ENCODE peak calls at places on chromosome 1, in four cellular contexts. G is brain microvascular endothelial cell, J is BJ, S is neural progenitor cell. A is an unnamed sample.
A peak's percentile ranks its signal among the peaks of the same experiment; 100 is the strongest.

GRCh38 chr1:45018599-45019230 is 6.7 kb downstream of the UROD start:
- DNase-seq in S (peak; percentile 82), J (no peak), G (peak; percentile 54), A (peak; percentile 16)

GRCh38 chr1:201265771-201266170 is 17.5 kb upstream of the PKP1 start:
- DNase-seq in G (peak; percentile 12), J (no peak), S (no peak), A (no peak)

GRCh38 chr1:247079141-247079874 is 697 bp upstream of the ZNF670 start:
- DNase-seq in J (no peak), S (peak; percentile 26), G (no peak), A (no peak)

GRCh38 chr1:15424146-15424667 is 14.0 kb upstream of the CTRC start:
- DNase-seq in S (no peak), J (no peak), G (no peak), A (no peak)

GRCh38 chr1:24932284-24932683 is 2.2 kb upstream of the RUNX3 start:
- DNase-seq in G (no peak), J (no peak), S (peak; percentile 86), A (no peak)

GRCh38 chr1:209652873-209653401 is 712 bp upstream of the LAMB3 start:
- DNase-seq in S (no peak), J (no peak), G (peak; percentile 51), A (no peak)

GRCh38 chr1:78490861-78491310 is at the start of gene PTGFR:
- DNase-seq in G (peak; percentile 5), J (no peak), S (peak; percentile 69), A (no peak)

GRCh38 chr1:221035680-221036153 is 156.5 kb downstream of the HLX start:
- DNase-seq in S (no peak), G (peak; percentile 45), J (no peak), A (no peak)

GRCh38 chr1:112359961-112360767 is 35.9 kb upstream of the CTTNBP2NL start:
- DNase-seq in S (peak; percentile 69), J (peak; percentile 59), G (peak; percentile 28), A (peak; percentile 67)

GRCh38 chr1:111448482-111448917 is 556 bp downstream of the WDR77 start:
- DNase-seq in J (no peak), S (no peak), G (no peak), A (no peak)

GRCh38 chr1:12001996-12002493 is 17.3 kb upstream of the MIIP start:
- DNase-seq in J (no peak), S (no peak), G (no peak), A (no peak)

GRCh38 chr1:942411-942821 is 16.6 kb downstream of the NOC2L start:
- DNase-seq in S (peak; percentile 76), G (no peak), J (no peak), A (no peak)

GRCh38 chr1:153520818-153521476 is 14.8 kb downstream of the S100A6 start:
- DNase-seq in G (no peak), S (no peak), J (no peak), A (no peak)

GRCh38 chr1:18256318-18257235 is 149.0 kb downstream of the IGSF21 start:
- DNase-seq in G (peak; percentile 13), S (peak; percentile 96), J (no peak), A (no peak)

GRCh38 chr1:30374400-30375070 is 348.9 kb downstream of the MATN1 start:
- DNase-seq in S (no peak), G (no peak), J (no peak), A (no peak)

DNA sequence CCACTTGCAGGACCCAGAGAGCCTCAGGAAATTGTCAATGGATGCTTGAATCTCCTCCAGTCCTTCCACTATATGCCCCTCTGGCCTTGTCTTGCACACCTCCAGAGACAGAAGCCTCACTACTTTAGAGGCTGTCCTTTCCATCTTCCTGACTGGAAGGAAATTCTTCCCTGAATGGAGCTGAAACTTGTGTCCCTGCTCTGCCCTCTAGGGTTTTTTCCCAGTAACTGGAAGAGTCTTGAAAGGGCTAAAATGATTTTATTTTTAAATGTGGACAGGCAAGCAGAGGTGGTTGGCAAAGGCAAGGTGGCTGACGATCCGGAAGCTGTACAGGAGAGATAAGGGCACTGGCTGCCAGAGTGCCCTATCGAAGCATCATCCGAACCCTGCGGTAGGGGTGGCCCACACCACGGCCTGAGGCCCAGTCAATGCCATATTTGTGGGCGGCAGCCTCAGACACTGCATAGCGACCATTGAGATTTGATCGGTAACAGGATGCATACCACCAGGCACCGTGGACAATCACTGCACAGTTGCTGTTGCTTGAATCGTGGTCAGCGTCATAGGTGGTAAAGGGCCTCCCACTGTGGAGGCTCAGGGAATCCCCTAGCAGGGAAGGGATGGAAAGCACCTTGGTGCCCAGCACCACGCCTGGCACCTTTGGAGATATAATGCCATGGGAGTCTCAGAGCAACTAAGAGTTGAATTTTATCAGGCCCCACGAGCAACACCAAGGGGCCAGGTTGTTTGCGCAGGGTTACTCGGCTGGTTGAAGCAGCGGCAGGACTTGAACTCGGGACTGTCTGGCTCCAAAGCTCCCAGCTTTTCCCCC is 2.3 kb upstream of the MAP3K6 start:
- DNase-seq in S (no peak), G (no peak), J (no peak), A (no peak)
- TF ChIP-seq CTCF in S (peak; percentile 33), G (peak; percentile 58), J (peak; percentile 35), A (peak; percentile 40)

DNA sequence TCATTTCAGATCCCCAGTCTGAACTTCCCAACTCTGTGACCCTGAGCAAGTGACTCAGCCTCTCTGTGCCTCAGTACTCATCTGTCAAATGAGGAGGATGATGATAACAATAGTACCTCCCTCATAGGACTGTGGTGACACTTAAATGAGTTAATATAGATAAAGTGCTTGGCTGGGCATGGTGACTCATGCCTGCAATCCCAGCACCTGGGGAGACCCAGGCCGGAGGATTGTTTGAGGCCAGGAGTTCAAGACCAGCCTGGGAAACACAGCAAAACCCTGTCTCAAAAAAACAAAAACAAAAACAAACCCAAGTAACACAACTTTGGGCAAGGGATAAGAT is 4.8 kb upstream of the ECE1 start:
- DNase-seq in J (no peak), G (no peak), S (no peak), A (no peak)
- H3K4me3 ChIP-seq in J (no peak overlapping the region), G (no peak overlapping the region), S (no peak overlapping the region), A (no peak overlapping the region)

GRCh38 chr1:50270926-50271325 is 152.3 kb downstream of the DMRTA2 start:
- DNase-seq in S (no peak), G (no peak), J (no peak), A (no peak)

GRCh38 chr1:50271337-50271736 is 151.9 kb downstream of the DMRTA2 start:
- DNase-seq in J (no peak), S (no peak), G (no peak), A (no peak)

GRCh38 chr1:50275564-50275963 is 147.7 kb downstream of the DMRTA2 start:
- DNase-seq in J (no peak), G (no peak), S (no peak), A (no peak)

GRCh38 chr1:50271968-50272578 is 151.2 kb downstream of the DMRTA2 start:
- DNase-seq in G (peak; percentile 2), S (peak; percentile 13), J (no peak), A (no peak)

DNA sequence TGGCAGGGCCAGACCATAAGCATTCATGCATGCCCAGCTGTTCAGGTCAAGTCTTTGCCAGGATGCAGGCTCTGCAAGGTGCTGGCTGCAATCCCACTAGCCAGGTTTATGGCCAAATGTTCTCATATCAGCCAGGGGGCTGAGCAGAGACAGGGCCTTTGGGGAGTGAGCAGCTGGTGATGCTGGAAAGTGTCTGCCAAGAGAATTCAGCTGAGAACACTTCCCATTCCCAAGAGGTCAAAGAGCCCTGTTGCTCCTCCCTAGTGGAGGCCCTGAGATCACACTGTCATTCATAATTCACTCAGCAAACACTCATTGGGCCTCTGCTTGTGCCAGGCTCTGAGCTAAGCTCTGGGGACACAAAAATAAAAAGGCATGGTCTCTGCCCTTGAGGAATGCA is 150.3 kb downstream of the DMRTA2 start:
- DNase-seq in S (no peak), J (no peak), G (no peak), A (no peak)
- TF ChIP-seq CTCF in S (no peak), J (no peak), G (no peak), A (no peak)

GRCh38 chr1:204407314-204407971 is 4.2 kb downstream of the PPP1R15B start:
- DNase-seq in S (no peak), G (no peak), J (no peak), A (no peak)
- H3K4me3 ChIP-seq in S (peak overlapping the region; percentile 96), G (peak overlapping the region; percentile 100), J (peak overlapping the region; percentile 72), A (peak overlapping the region; percentile 72)

DNA sequence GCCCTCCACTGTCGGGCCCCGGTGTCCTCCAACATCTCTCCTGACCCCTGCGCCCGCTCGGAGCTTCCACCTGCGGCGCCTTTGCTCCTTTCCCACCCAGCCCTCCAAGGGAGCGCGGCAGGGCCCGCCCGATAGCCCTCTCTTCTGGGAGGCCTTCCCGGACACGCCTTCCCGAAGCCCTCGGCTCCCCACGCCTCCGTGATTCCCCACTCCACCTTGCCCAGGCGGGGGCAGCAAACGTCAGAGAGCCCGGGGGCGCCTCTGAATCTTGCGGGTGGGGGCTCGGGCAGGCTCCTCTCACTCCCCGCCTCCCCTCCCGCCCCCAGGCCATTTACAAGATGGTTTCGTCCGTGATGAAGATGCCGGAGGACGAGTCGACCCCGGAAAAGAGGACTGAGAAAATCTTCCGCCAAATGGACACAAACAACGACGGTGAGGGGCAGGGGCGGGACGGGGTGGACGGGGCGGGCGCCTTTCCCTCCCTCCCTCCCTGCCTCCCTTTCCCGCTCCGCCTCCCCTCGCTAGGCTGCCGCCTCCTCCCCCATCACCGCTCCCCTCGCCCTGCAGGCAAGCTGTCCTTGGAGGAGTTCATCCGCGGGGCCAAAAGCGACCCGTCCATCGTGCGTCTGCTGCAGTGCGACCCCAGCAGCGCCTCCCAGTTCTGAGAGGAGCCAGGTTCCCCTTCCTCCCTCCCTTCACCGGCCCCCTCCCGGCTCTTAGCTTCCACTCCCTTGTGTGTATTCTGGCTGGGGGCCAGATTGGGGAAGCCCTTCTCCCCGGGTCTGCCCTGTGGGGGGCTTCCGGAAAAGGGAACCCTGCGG is 7.1 kb downstream of the HPCA start:
- DNase-seq in J (no peak), G (no peak), S (peak; percentile 86), A (no peak)
- TF ChIP-seq CTCF in J (peak; percentile 36), G (peak; percentile 29), S (peak; percentile 36), A (peak; percentile 28)